ENCODE peak calls at places on chromosomes 4 and X, in six cellular contexts. Y is ascending aorta, V is fibroblast of mammary gland, Z is body of pancreas, S is RWPE1, T is tibial artery. B is an unnamed sample.

GRCh38 chr4:25884040-25884788 is 21.4 kb upstream of the SEL1L3 start:
- DNase-seq in Y (no peak), V (peak), Z (no peak), S (no peak), T (no peak), B (peak)

GRCh38 chr4:161336016-161336415 is 827.8 kb downstream of the FSTL5 start:
- DNase-seq in Y (no peak), V (no peak), Z (no peak), S (no peak), T (no peak), B (no peak)

GRCh38 chr4:47598896-47599295 is 113.8 kb downstream of the ATP10D start:
- DNase-seq in Y (no peak), V (no peak), Z (no peak), S (no peak), T (no peak), B (no peak)

GRCh38 chr4:137998666-137999429 is 243.3 kb downstream of the SLC7A11 start:
- DNase-seq in Y (no peak), V (no peak), Z (no peak), S (no peak), T (no peak), B (peak)

GRCh38 chrX:20237864-20238263 is 28.8 kb downstream of the RPS6KA3 start:
- DNase-seq in Y (no peak), V (peak), Z (no peak), S (no peak), T (no peak), B (peak)

GRCh38 chr4:90028460-90028859 is 98.7 kb upstream of the CCSER1 start:
- DNase-seq in Y (no peak), V (no peak), Z (no peak), S (no peak), T (no peak), B (no peak)

GRCh38 chr4:181711387-181711786 is 531.8 kb upstream of the TENM3 start:
- DNase-seq in Y (no peak), V (no peak), Z (no peak), S (no peak), T (no peak), B (no peak)

GRCh38 chr4:26273308-26273980 is 47.4 kb upstream of the RBPJ start:
- DNase-seq in Y (no peak), V (no peak), Z (no peak), S (no peak), T (peak), B (no peak)

GRCh38 chr4:5037553-5038551 is 13.4 kb upstream of the STK32B start:
- DNase-seq in Y (no peak), V (peak), Z (no peak), S (peak), T (no peak), B (peak)

GRCh38 chr4:146342600-146343192 is 128.4 kb downstream of the REELD1 start:
- DNase-seq in Y (no peak), V (peak), Z (peak), S (no peak), T (no peak), B (peak)
- TF ChIP-seq CTCF in Y (no peak), V (peak), Z (peak), S (peak), T (peak), B (peak)

DNA sequence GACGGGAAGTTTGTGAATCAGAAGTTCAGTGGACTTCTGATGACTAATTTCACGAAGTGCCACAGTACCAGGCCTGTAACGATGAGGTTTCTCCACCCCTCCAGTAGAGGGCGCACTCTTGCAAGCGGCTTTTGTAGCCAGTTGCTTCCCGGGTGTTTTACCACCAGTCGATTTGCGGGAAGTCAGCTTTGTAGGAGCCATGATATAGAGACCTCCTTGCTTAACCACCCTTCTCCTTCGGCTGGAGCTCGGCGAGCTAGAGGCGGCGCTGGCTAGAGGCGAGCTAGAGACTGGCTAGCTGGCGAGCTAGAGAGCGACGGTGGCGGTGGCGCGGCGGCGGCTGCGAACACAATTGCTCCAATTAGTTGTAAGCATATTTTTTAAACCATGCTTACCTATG is 72.0 kb downstream of the IL1RAPL1 start:
- DNase-seq in Y (no peak), V (no peak), Z (peak), S (no peak), T (no peak), B (no peak)
- TF ChIP-seq CTCF in Y (no peak), V (peak), Z (no peak), S (peak), T (no peak), B (no peak)

DNA sequence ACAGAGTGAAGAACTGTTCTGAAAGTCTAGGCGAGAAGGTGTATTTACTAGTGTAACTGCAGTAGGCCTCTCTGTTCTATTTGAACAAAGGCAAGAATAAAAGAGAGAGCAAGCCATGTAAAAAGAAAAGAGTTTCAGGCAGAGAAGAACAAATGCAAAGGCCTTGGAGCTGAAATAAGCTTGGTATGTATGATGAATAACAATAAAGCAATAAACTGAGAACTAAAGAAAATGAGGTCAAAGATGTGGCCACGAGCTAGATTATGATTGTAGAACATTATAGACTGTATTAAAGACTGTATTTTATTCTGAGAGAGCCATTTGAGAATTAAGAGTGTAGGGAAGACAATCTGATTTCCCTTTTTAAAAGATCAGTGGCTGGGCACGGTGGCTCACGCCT is 160.5 kb downstream of the LRBA start:
- DNase-seq in Y (no peak), V (no peak), Z (no peak), S (no peak), T (no peak), B (no peak)
- TF ChIP-seq CTCF in Y (no peak), V (no peak), Z (no peak), S (no peak), T (no peak), B (no peak)

GRCh38 chrX:106955004-106955772 is 35.0 kb downstream of the CLDN2 start:
- DNase-seq in Y (no peak), V (peak), Z (no peak), S (no peak), T (no peak), B (peak)

GRCh38 chrX:106957856-106958255 is 37.7 kb downstream of the CLDN2 start:
- DNase-seq in Y (no peak), V (no peak), Z (no peak), S (no peak), T (no peak), B (peak)

GRCh38 chrX:106964290-106964689 is 35.7 kb downstream of the MORC4 start:
- DNase-seq in Y (no peak), V (no peak), Z (no peak), S (no peak), T (no peak), B (no peak)

GRCh38 chrX:106963111-106963510 is 36.9 kb downstream of the MORC4 start:
- DNase-seq in Y (no peak), V (no peak), Z (no peak), S (no peak), T (no peak), B (peak)

GRCh38 chrX:106959897-106960296 is 39.7 kb downstream of the CLDN2 start:
- DNase-seq in Y (no peak), V (peak), Z (no peak), S (peak), T (no peak), B (peak)
- TF ChIP-seq CTCF in Y (no peak), V (peak), Z (no peak), S (no peak), T (no peak), B (peak)

DNA sequence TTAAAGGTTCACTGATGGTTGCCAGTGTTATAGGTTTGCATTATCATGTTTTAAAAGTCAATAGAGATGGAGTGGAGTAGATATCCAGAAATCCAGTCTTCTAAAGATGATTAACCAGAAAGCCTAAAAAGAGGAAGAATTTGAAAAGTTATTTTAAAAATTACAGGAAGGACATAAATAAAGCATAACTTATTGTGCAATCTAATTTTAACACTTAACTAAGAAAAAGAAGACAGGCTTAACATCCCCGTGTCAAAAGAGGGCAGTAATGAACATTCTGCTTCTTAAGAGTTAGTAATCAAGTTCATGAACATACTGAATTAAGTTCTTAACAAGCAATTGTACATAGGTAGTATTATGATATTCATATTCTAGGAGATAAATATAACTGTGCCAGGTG is 39.3 kb downstream of the ELF2 start:
- DNase-seq in Y (no peak), V (no peak), Z (no peak), S (no peak), T (no peak), B (no peak)
- TF ChIP-seq CTCF in Y (no peak), V (no peak), Z (no peak), S (no peak), T (no peak), B (no peak)

B was measured in IMR-90.